ENCODE peak calls at places on chromosomes 1 and 21, in nine cellular contexts. K is amniotic stem cell, F is HEK293T, N is tibial nerve, X is cardiac fibroblast, R is left ventricle myocardium superior, L is GM18507, O is Calu3, I is nephron progenitor cell. U is an unnamed sample.

GRCh38 chr1:180178511-180179161 is 24.0 kb downstream of the QSOX1 start:
- DNase-seq in K (no peak), N (peak), R (peak), L (peak), I (peak), X (peak), O (peak), F (peak), U (no peak)

GRCh38 chr1:13808729-13809131 is 108.7 kb downstream of the PRDM2 start:
- DNase-seq in X (peak), L (no peak), O (no peak), I (no peak), R (peak), F (no peak), N (peak), K (no peak), U (no peak)

GRCh38 chr21:32372755-32373154 is 20.1 kb downstream of the URB1 start:
- DNase-seq in L (no peak), R (no peak), X (peak), F (no peak), O (no peak), N (no peak), K (no peak), I (no peak), U (no peak)

GRCh38 chr21:45910548-45911221 is 70.9 kb upstream of the COL6A1 start:
- DNase-seq in F (no peak), L (no peak), N (no peak), R (peak), O (peak), K (no peak), I (no peak), X (no peak), U (no peak)

GRCh38 chr1:40143891-40144575 is 17.2 kb upstream of the RLF start:
- DNase-seq in I (peak), R (no peak), K (peak), N (no peak), X (peak), O (peak), L (no peak), F (peak), U (peak)

GRCh38 chr1:163824006-163824405 is 502.3 kb downstream of the NUF2 start:
- DNase-seq in X (peak), O (no peak), L (no peak), F (no peak), N (no peak), R (peak), I (no peak), K (peak), U (no peak)

GRCh38 chr21:41680444-41681335 is 86.2 kb downstream of the RIPK4 start:
- DNase-seq in N (no peak), K (no peak), O (peak), X (no peak), L (no peak), I (no peak), F (no peak), R (no peak), U (no peak)

GRCh38 chr1:202873026-202873425 is 15.9 kb downstream of the RABIF start:
- DNase-seq in N (no peak), F (no peak), X (no peak), R (no peak), O (no peak), K (no peak), L (no peak), I (no peak), U (no peak)

GRCh38 chr1:32336963-32337675 is 1.1 kb upstream of the MARCKSL1 start:
- DNase-seq in I (no peak), F (no peak), K (no peak), L (peak), N (no peak), O (peak), R (peak), X (peak), U (no peak)

GRCh38 chr1:180230416-180230790 is 339 bp downstream of the LHX4 start:
- DNase-seq in R (no peak), K (no peak), L (no peak), N (no peak), F (no peak), O (peak), I (peak), X (no peak), U (no peak)

GRCh38 chr1:214123061-214123784 is 135.4 kb downstream of the PROX1 start:
- DNase-seq in K (peak), N (no peak), L (peak), F (peak), I (peak), O (peak), R (peak), X (peak), U (peak)

GRCh38 chr1:168340796-168341510 is 60.3 kb downstream of the TBX19 start:
- DNase-seq in X (no peak), N (no peak), K (no peak), R (no peak), I (no peak), L (no peak), F (no peak), O (no peak), U (no peak)

GRCh38 chr1:17229379-17229778 is 19.5 kb upstream of the PADI3 start:
- DNase-seq in X (no peak), K (no peak), O (peak), R (no peak), I (no peak), L (no peak), F (no peak), N (no peak), U (no peak)

GRCh38 chr1:3708696-3709246 is 43.5 kb upstream of the CCDC27 start:
- DNase-seq in N (no peak), L (no peak), O (peak), F (no peak), R (no peak), K (no peak), I (no peak), X (no peak), U (no peak)

GRCh38 chr1:206898089-206898908 is 1.1 kb downstream of the IL24 start:
- DNase-seq in L (no peak), N (no peak), I (no peak), K (peak), F (no peak), O (no peak), R (no peak), X (peak), U (no peak)

GRCh38 chr1:34529935-34530859 is 224.7 kb upstream of the GJB5 start:
- DNase-seq in K (no peak), X (no peak), I (peak), R (peak), F (no peak), L (no peak), N (no peak), O (no peak), U (no peak)

GRCh38 chr1:53946252-53947171 is at the start of gene LRRC42:
- DNase-seq in K (no peak), I (no peak), F (peak), N (no peak), R (no peak), X (no peak), O (no peak), L (peak), U (no peak)

GRCh38 chr1:109814993-109815786 is 51.5 kb upstream of the EPS8L3 start:
- DNase-seq in X (no peak), F (no peak), I (no peak), R (no peak), O (no peak), K (no peak), L (no peak), N (no peak), U (no peak)

GRCh38 chr1:147539122-147539575 is 2.2 kb upstream of the BCL9 start:
- DNase-seq in F (no peak), O (peak), X (peak), I (no peak), K (peak), N (no peak), R (no peak), L (no peak), U (no peak)

GRCh38 chr1:12436817-12437599 is 181.0 kb downstream of the DHRS3 start:
- DNase-seq in K (no peak), X (peak), O (no peak), N (no peak), R (no peak), I (no peak), L (no peak), F (no peak), U (no peak)